ENCODE peak calls at places on chromosomes 3 and 15, in six cellular contexts. Y, U, K, V, R and F are unnamed samples.
A peak's percentile ranks its signal among the peaks of the same experiment; 100 is the strongest.

GRCh38 chr3:151787626-151788025 is 26.3 kb upstream of the AADAC start:
- DNase-seq in K (no peak), U (no peak), R (no peak), V (no peak), Y (no peak), F (no peak)

GRCh38 chr15:35728176-35728938 is 182.4 kb upstream of the DPH6 start:
- DNase-seq in V (no peak), U (no peak), R (no peak), Y (no peak), K (no peak), F (no peak)

GRCh38 chr3:14410501-14411165 is 8.2 kb downstream of the SLC6A6 start:
- DNase-seq in Y (no peak), U (no peak), V (no peak), K (no peak), R (peak; percentile 42), F (no peak)

GRCh38 chr15:91129436-91129835 is 29.4 kb downstream of the SV2B start:
- DNase-seq in R (no peak), Y (no peak), U (no peak), K (no peak), V (no peak), F (no peak)

GRCh38 chr15:79004336-79004735 is 59.5 kb upstream of the CTSH start:
- DNase-seq in U (no peak), Y (peak; percentile 77), V (no peak), K (no peak), R (peak; percentile 54), F (no peak)

GRCh38 chr3:71690222-71690821 is 34.9 kb downstream of the EIF4E3 start:
- DNase-seq in Y (no peak), K (no peak), V (peak; percentile 10), U (no peak), R (peak; percentile 76), F (no peak)

GRCh38 chr3:186746008-186746407 is 28.8 kb downstream of the KNG1 start:
- DNase-seq in V (peak; percentile 38), Y (no peak), U (peak; percentile 35), K (peak; percentile 36), R (peak; percentile 81), F (no peak)

GRCh38 chr3:150736903-150737832 is 25.8 kb downstream of the SIAH2 start:
- DNase-seq in Y (no peak), U (no peak), R (no peak), K (no peak), V (no peak), F (no peak)

GRCh38 chr15:23574742-23575141 is 9.3 kb downstream of the MKRN3 start:
- DNase-seq in V (no peak), K (no peak), U (peak; percentile 10), Y (no peak), R (no peak), F (no peak)

GRCh38 chr3:139482206-139482605 is 5.9 kb upstream of the RBP2 start:
- DNase-seq in K (no peak), R (no peak), U (no peak), Y (no peak), V (no peak), F (no peak)

GRCh38 chr3:16993227-16993626 is 108.5 kb downstream of the PLCL2 start:
- DNase-seq in V (no peak), K (no peak), U (no peak), R (no peak), Y (no peak), F (no peak)

GRCh38 chr15:91067026-91067425 is 33.0 kb upstream of the SV2B start:
- DNase-seq in K (no peak), R (peak; percentile 71), Y (no peak), U (no peak), V (no peak), F (no peak)

GRCh38 chr3:128463354-128463753 is 3.3 kb downstream of the DNAJB8 start:
- DNase-seq in K (no peak), R (no peak), V (no peak), U (no peak), Y (no peak), F (no peak)

GRCh38 chr3:150760431-150761200 is 2.4 kb downstream of the SIAH2 start:
- DNase-seq in R (no peak), U (no peak), V (no peak), Y (peak; percentile 72), K (no peak), F (no peak)

GRCh38 chr3:65077124-65077523 is 389.3 kb upstream of the ADAMTS9 start:
- DNase-seq in R (no peak), U (no peak), V (no peak), Y (no peak), K (no peak), F (no peak)

GRCh38 chr3:64832098-64832497 is 144.3 kb upstream of the ADAMTS9 start:
- DNase-seq in V (no peak), Y (no peak), R (no peak), K (no peak), U (no peak), F (no peak)

GRCh38 chr3:115624029-115624645 is 827 bp downstream of the GAP43 start:
- DNase-seq in V (peak; percentile 7), K (no peak), U (peak; percentile 52), R (no peak), Y (no peak), F (peak; percentile 28)

GRCh38 chr3:34012102-34012461 is 213.7 kb downstream of the PDCD6IP start:
- DNase-seq in Y (no peak), R (peak; percentile 85), U (no peak), K (no peak), V (no peak), F (no peak)

GRCh38 chr3:34017757-34018156 is 219.3 kb downstream of the PDCD6IP start:
- DNase-seq in Y (no peak), V (no peak), U (no peak), K (no peak), R (no peak), F (no peak)

GRCh38 chr3:34016925-34017592 is 218.6 kb downstream of the PDCD6IP start:
- DNase-seq in K (no peak), V (no peak), U (no peak), R (peak; percentile 32), Y (no peak), F (no peak)

GRCh38 chr3:34013818-34014576 is 215.6 kb downstream of the PDCD6IP start:
- DNase-seq in Y (no peak), R (no peak), U (no peak), K (no peak), V (no peak), F (no peak)

GRCh38 chr3:34015204-34016142 is 217.0 kb downstream of the PDCD6IP start:
- DNase-seq in K (peak; percentile 21), R (no peak), Y (no peak), V (peak; percentile 15), U (peak; percentile 46), F (no peak)
- TF ChIP-seq CTCF in K (peak; percentile 39), R (peak; percentile 46), Y (peak; percentile 33), V (no peak), U (no peak), F (peak; percentile 22)

GRCh38 chr3:39668420-39668819 is 141.0 kb upstream of the MYRIP start:
- DNase-seq in U (no peak), V (peak; percentile 9), Y (peak; percentile 29), R (no peak), K (peak; percentile 55), F (peak; percentile 17)
- TF ChIP-seq CTCF in U (peak; percentile 44), V (peak; percentile 64), Y (peak; percentile 75), R (peak; percentile 70), K (peak; percentile 79), F (peak; percentile 71)

DNA sequence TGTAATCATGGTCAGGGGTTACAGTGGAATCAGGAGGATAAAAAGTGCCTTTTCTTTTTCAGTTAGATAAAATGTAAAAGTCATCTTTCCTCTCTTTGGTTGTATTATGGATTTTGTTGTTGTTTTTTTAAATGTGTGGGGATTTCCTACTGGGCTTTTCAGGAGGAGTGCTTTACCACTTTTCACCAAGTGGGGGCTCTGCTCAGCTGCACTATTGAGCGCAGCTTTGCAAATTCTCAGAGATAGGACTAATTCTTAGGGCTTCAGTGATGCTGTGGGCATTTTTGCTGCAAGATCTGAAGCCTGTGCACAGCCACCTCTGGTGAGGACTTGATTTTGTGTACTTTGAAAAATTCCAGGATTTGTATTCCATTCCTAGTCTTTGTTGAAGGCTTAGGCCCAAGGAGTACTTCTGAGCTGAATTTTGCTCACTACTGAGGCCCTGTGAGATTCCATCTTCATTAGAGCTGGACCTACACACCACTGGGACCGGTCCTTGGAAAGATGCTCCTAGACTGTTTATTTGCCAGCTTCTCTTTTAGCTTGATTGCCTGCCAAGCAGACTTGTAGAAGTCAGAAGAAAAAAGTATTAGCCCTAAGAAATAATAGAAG is 7.5 kb downstream of the GNB5 start:
- DNase-seq in Y (peak; percentile 46), K (peak; percentile 61), R (no peak), U (peak; percentile 57), V (peak; percentile 53), F (peak; percentile 52)
- TF ChIP-seq CTCF in Y (peak; percentile 70), K (peak; percentile 76), R (peak; percentile 74), U (peak; percentile 64), V (peak; percentile 67), F (peak; percentile 77)

GRCh38 chr3:189272500-189273119 is 100.8 kb downstream of the TPRG1 start:
- DNase-seq in K (peak; percentile 58), Y (peak; percentile 13), R (no peak), U (no peak), V (peak; percentile 9), F (no peak)

GRCh38 chr3:189269356-189269755 is 97.6 kb downstream of the TPRG1 start:
- DNase-seq in U (no peak), Y (no peak), V (no peak), K (no peak), R (no peak), F (no peak)

GRCh38 chr3:189262746-189263145 is 91.0 kb downstream of the TPRG1 start:
- DNase-seq in U (no peak), Y (no peak), K (no peak), V (no peak), R (no peak), F (peak; percentile 34)

GRCh38 chr3:189270248-189270832 is 98.6 kb downstream of the TPRG1 start:
- DNase-seq in R (peak; percentile 77), V (peak; percentile 61), U (peak; percentile 66), Y (no peak), K (peak; percentile 72), F (peak; percentile 52)

DNA sequence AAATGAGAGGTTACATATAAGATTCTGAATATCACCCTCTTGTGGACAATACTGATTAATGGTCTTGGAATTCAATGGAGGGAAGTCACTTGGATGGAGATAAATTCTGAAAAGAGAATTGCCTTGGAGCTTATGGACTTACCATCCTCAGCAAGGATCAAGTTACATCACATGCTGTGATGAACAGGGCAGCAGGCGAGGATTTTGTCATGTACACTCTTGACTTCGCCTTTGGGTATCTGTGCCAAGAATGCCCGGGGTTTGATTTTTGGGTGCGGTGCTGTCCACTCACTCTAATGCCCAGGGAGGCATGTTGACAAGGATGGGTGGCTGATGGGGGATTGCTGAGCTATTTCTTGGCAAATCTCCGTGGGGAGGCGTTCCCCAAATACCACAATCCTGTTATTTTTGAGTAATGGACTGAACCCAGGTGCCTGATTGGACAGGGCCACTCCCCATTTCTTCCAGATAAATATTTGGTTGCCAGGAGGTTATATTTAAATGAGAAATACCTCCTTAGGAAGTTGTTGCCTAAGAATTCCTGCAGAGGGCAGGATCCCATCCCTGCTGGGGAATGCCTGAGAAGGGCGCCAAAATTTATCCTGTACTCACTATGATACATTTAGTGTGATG is 96.3 kb downstream of the TPRG1 start:
- DNase-seq in R (peak; percentile 98), Y (no peak), K (peak; percentile 29), U (peak; percentile 30), V (peak; percentile 19), F (no peak)
- TF ChIP-seq CTCF in R (peak; percentile 97), Y (no peak), K (peak; percentile 31), U (no peak), V (no peak), F (peak; percentile 35)

DNA sequence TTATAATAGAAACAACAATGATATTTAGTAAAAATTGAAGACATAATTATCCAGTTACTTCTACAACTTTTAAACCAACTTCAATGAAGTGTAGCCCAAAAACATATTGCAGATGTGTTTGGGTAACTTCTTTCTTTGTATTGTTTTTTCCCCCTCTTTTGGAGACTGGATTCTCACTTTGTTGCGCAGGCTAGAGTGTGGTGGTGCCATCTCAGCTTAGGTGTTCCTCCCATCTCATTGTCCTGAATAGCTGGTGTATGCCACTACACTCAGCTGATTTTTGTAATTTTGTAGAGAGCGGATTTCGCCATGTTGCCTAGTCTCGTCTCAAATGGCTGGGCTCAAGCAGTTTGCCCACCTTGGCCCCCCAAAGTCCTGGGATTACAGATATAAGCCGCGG is 148.1 kb downstream of the FNDC3B start:
- DNase-seq in U (no peak), Y (no peak), K (no peak), R (no peak), V (no peak), F (no peak)
- TF ChIP-seq CTCF in U (no peak), Y (no peak), K (no peak), R (no peak), V (no peak), F (no peak)